ENCODE peak calls at places on chromosomes 4 and X, in nine cellular contexts. One of them, this sample, is unnamed.

GRCh38 chr4:185017964-185018772 is at the start of gene HELT:
- DNase-seq in HEK293T: peak; percentile 19
- DNase-seq in anterior cingulate cortex: no peak
- DNase-seq in left cardiac atrium: no peak
- DNase-seq in stimulated activated CD8-positive, alpha-beta memory T cell treated with anti-CD3 and anti-CD28 coated beads, Interleukin-7, amount 100 ng/mL, for 1 hour: no peak
- DNase-seq in SK-N-MC: no peak
- DNase-seq in NT2/D1: no peak
- DNase-seq in memory B cell: no peak
- DNase-seq in activated T-helper 1 cell treated with anti-CD3 and anti-CD28 coated beads, Interleukin-2, amount 50 U/mL, for 16 hours: no peak
- DNase-seq in this sample: no peak

GRCh38 chrX:68433155-68433980 is at the start of gene OPHN1:
- DNase-seq in SK-N-MC: no peak
- DNase-seq in anterior cingulate cortex: peak; percentile 37
- DNase-seq in memory B cell: no peak
- DNase-seq in stimulated activated CD8-positive, alpha-beta memory T cell treated with anti-CD3 and anti-CD28 coated beads, Interleukin-7, amount 100 ng/mL, for 1 hour: no peak
- DNase-seq in HEK293T: peak; percentile 72
- DNase-seq in activated T-helper 1 cell treated with anti-CD3 and anti-CD28 coated beads, Interleukin-2, amount 50 U/mL, for 16 hours: no peak
- DNase-seq in NT2/D1: peak; percentile 47
- DNase-seq in left cardiac atrium: peak; percentile 80
- DNase-seq in this sample: no peak

GRCh38 chr4:100933628-100934027 is 413.7 kb downstream of the PPP3CA start:
- DNase-seq in NT2/D1: no peak
- DNase-seq in anterior cingulate cortex: no peak
- DNase-seq in left cardiac atrium: no peak
- DNase-seq in memory B cell: no peak
- DNase-seq in activated T-helper 1 cell treated with anti-CD3 and anti-CD28 coated beads, Interleukin-2, amount 50 U/mL, for 16 hours: no peak
- DNase-seq in HEK293T: no peak
- DNase-seq in stimulated activated CD8-positive, alpha-beta memory T cell treated with anti-CD3 and anti-CD28 coated beads, Interleukin-7, amount 100 ng/mL, for 1 hour: no peak
- DNase-seq in SK-N-MC: no peak
- DNase-seq in this sample: no peak

GRCh38 chr4:8410641-8411271 is 29.8 kb downstream of the ACOX3 start:
- DNase-seq in left cardiac atrium: peak; percentile 78
- DNase-seq in NT2/D1: peak; percentile 71
- DNase-seq in SK-N-MC: no peak
- DNase-seq in stimulated activated CD8-positive, alpha-beta memory T cell treated with anti-CD3 and anti-CD28 coated beads, Interleukin-7, amount 100 ng/mL, for 1 hour: no peak
- DNase-seq in memory B cell: no peak
- DNase-seq in anterior cingulate cortex: no peak
- DNase-seq in activated T-helper 1 cell treated with anti-CD3 and anti-CD28 coated beads, Interleukin-2, amount 50 U/mL, for 16 hours: no peak
- DNase-seq in HEK293T: peak; percentile 90
- DNase-seq in this sample: no peak

GRCh38 chrX:71532078-71532752 is 689 bp upstream of the OGT start:
- DNase-seq in activated T-helper 1 cell treated with anti-CD3 and anti-CD28 coated beads, Interleukin-2, amount 50 U/mL, for 16 hours: peak; percentile 37
- DNase-seq in NT2/D1: no peak
- DNase-seq in anterior cingulate cortex: no peak
- DNase-seq in memory B cell: peak; percentile 25
- DNase-seq in left cardiac atrium: no peak
- DNase-seq in SK-N-MC: no peak
- DNase-seq in HEK293T: peak; percentile 18
- DNase-seq in stimulated activated CD8-positive, alpha-beta memory T cell treated with anti-CD3 and anti-CD28 coated beads, Interleukin-7, amount 100 ng/mL, for 1 hour: no peak
- DNase-seq in this sample: peak; percentile 10

GRCh38 chrX:130080791-130081367 is 29.4 kb downstream of the ELF4 start:
- DNase-seq in NT2/D1: no peak
- DNase-seq in HEK293T: no peak
- DNase-seq in activated T-helper 1 cell treated with anti-CD3 and anti-CD28 coated beads, Interleukin-2, amount 50 U/mL, for 16 hours: no peak
- DNase-seq in left cardiac atrium: no peak
- DNase-seq in SK-N-MC: no peak
- DNase-seq in memory B cell: no peak
- DNase-seq in stimulated activated CD8-positive, alpha-beta memory T cell treated with anti-CD3 and anti-CD28 coated beads, Interleukin-7, amount 100 ng/mL, for 1 hour: no peak
- DNase-seq in anterior cingulate cortex: no peak
- DNase-seq in this sample: no peak

GRCh38 chrX:16076834-16077233 is 46.5 kb upstream of the GRPR start:
- DNase-seq in SK-N-MC: no peak
- DNase-seq in NT2/D1: no peak
- DNase-seq in anterior cingulate cortex: no peak
- DNase-seq in left cardiac atrium: no peak
- DNase-seq in stimulated activated CD8-positive, alpha-beta memory T cell treated with anti-CD3 and anti-CD28 coated beads, Interleukin-7, amount 100 ng/mL, for 1 hour: no peak
- DNase-seq in activated T-helper 1 cell treated with anti-CD3 and anti-CD28 coated beads, Interleukin-2, amount 50 U/mL, for 16 hours: no peak
- DNase-seq in memory B cell: no peak
- DNase-seq in HEK293T: no peak
- DNase-seq in this sample: no peak

GRCh38 chrX:22278375-22278774 is 5.7 kb downstream of the CBLL2 start:
- DNase-seq in NT2/D1: no peak
- DNase-seq in SK-N-MC: no peak
- DNase-seq in anterior cingulate cortex: no peak
- DNase-seq in stimulated activated CD8-positive, alpha-beta memory T cell treated with anti-CD3 and anti-CD28 coated beads, Interleukin-7, amount 100 ng/mL, for 1 hour: no peak
- DNase-seq in HEK293T: peak; percentile 21
- DNase-seq in activated T-helper 1 cell treated with anti-CD3 and anti-CD28 coated beads, Interleukin-2, amount 50 U/mL, for 16 hours: no peak
- DNase-seq in memory B cell: no peak
- DNase-seq in left cardiac atrium: no peak
- DNase-seq in this sample: no peak

GRCh38 chrX:110180928-110181310 is 137.0 kb downstream of the AMMECR1 start:
- DNase-seq in left cardiac atrium: no peak
- DNase-seq in activated T-helper 1 cell treated with anti-CD3 and anti-CD28 coated beads, Interleukin-2, amount 50 U/mL, for 16 hours: no peak
- DNase-seq in anterior cingulate cortex: no peak
- DNase-seq in memory B cell: no peak
- DNase-seq in SK-N-MC: no peak
- DNase-seq in stimulated activated CD8-positive, alpha-beta memory T cell treated with anti-CD3 and anti-CD28 coated beads, Interleukin-7, amount 100 ng/mL, for 1 hour: no peak
- DNase-seq in NT2/D1: no peak
- DNase-seq in HEK293T: no peak
- DNase-seq in this sample: no peak

GRCh38 chrX:151852294-151852693 is 60.4 kb upstream of the MAGEA4 start:
- DNase-seq in left cardiac atrium: no peak
- DNase-seq in activated T-helper 1 cell treated with anti-CD3 and anti-CD28 coated beads, Interleukin-2, amount 50 U/mL, for 16 hours: no peak
- DNase-seq in anterior cingulate cortex: no peak
- DNase-seq in NT2/D1: no peak
- DNase-seq in stimulated activated CD8-positive, alpha-beta memory T cell treated with anti-CD3 and anti-CD28 coated beads, Interleukin-7, amount 100 ng/mL, for 1 hour: no peak
- DNase-seq in HEK293T: no peak
- DNase-seq in memory B cell: no peak
- DNase-seq in SK-N-MC: no peak
- DNase-seq in this sample: no peak

GRCh38 chrX:150989420-150989819 is 6.3 kb downstream of the HMGB3 start:
- DNase-seq in NT2/D1: no peak
- DNase-seq in SK-N-MC: no peak
- DNase-seq in memory B cell: no peak
- DNase-seq in HEK293T: no peak
- DNase-seq in stimulated activated CD8-positive, alpha-beta memory T cell treated with anti-CD3 and anti-CD28 coated beads, Interleukin-7, amount 100 ng/mL, for 1 hour: no peak
- DNase-seq in activated T-helper 1 cell treated with anti-CD3 and anti-CD28 coated beads, Interleukin-2, amount 50 U/mL, for 16 hours: no peak
- DNase-seq in left cardiac atrium: no peak
- DNase-seq in anterior cingulate cortex: no peak
- DNase-seq in this sample: no peak

GRCh38 chr4:8414377-8414776 is 26.1 kb downstream of the ACOX3 start:
- DNase-seq in memory B cell: no peak
- DNase-seq in HEK293T: no peak
- DNase-seq in NT2/D1: no peak
- DNase-seq in left cardiac atrium: no peak
- DNase-seq in activated T-helper 1 cell treated with anti-CD3 and anti-CD28 coated beads, Interleukin-2, amount 50 U/mL, for 16 hours: peak; percentile 19
- DNase-seq in anterior cingulate cortex: no peak
- DNase-seq in stimulated activated CD8-positive, alpha-beta memory T cell treated with anti-CD3 and anti-CD28 coated beads, Interleukin-7, amount 100 ng/mL, for 1 hour: no peak
- DNase-seq in SK-N-MC: no peak
- DNase-seq in this sample: no peak

GRCh38 chr4:186192068-186192751 is 843 bp downstream of the CYP4V2 start:
- DNase-seq in memory B cell: no peak
- DNase-seq in SK-N-MC: no peak
- DNase-seq in NT2/D1: no peak
- DNase-seq in anterior cingulate cortex: no peak
- DNase-seq in activated T-helper 1 cell treated with anti-CD3 and anti-CD28 coated beads, Interleukin-2, amount 50 U/mL, for 16 hours: peak; percentile 9
- DNase-seq in HEK293T: peak; percentile 19
- DNase-seq in stimulated activated CD8-positive, alpha-beta memory T cell treated with anti-CD3 and anti-CD28 coated beads, Interleukin-7, amount 100 ng/mL, for 1 hour: no peak
- DNase-seq in left cardiac atrium: peak; percentile 36
- DNase-seq in this sample: peak; percentile 34

GRCh38 chrX:38699116-38699515 is 102.1 kb upstream of the MID1IP1 start:
- DNase-seq in SK-N-MC: no peak
- DNase-seq in stimulated activated CD8-positive, alpha-beta memory T cell treated with anti-CD3 and anti-CD28 coated beads, Interleukin-7, amount 100 ng/mL, for 1 hour: no peak
- DNase-seq in left cardiac atrium: no peak
- DNase-seq in HEK293T: no peak
- DNase-seq in anterior cingulate cortex: no peak
- DNase-seq in memory B cell: no peak
- DNase-seq in NT2/D1: no peak
- DNase-seq in activated T-helper 1 cell treated with anti-CD3 and anti-CD28 coated beads, Interleukin-2, amount 50 U/mL, for 16 hours: no peak
- DNase-seq in this sample: no peak

GRCh38 chr4:105147226-105148151 is 813 bp downstream of the TET2 start:
- DNase-seq in activated T-helper 1 cell treated with anti-CD3 and anti-CD28 coated beads, Interleukin-2, amount 50 U/mL, for 16 hours: no peak
- DNase-seq in stimulated activated CD8-positive, alpha-beta memory T cell treated with anti-CD3 and anti-CD28 coated beads, Interleukin-7, amount 100 ng/mL, for 1 hour: no peak
- DNase-seq in NT2/D1: no peak
- DNase-seq in memory B cell: peak; percentile 25
- DNase-seq in HEK293T: peak; percentile 15
- DNase-seq in SK-N-MC: no peak
- DNase-seq in anterior cingulate cortex: peak; percentile 12
- DNase-seq in left cardiac atrium: no peak
- DNase-seq in this sample: peak; percentile 14

This sample was measured in germinal center.